ENCODE peak calls at places on chromosomes 3 and 15, in ten cellular contexts. One of them, this sample, is unnamed.

GRCh38 chr3:179558742-179559364 is 3.9 kb upstream of the ACTL6A start:
- DNase-seq in ovary: peak; percentile 48
- DNase-seq in CD8-positive, alpha-beta memory T cell: peak; percentile 56
- DNase-seq in psoas muscle: peak; percentile 63
- DNase-seq in tibial artery: peak; percentile 55
- DNase-seq in gastrocnemius medialis: peak; percentile 20
- DNase-seq in heart right ventricle: peak; percentile 39
- DNase-seq in lower lobe of right lung: no peak
- DNase-seq in sigmoid colon: peak; percentile 80
- DNase-seq in bronchial epithelial cell: peak; percentile 57
- DNase-seq in this sample: no peak

GRCh38 chr3:23629181-23629893 is 176.4 kb upstream of the UBE2E1 start:
- DNase-seq in bronchial epithelial cell: peak; percentile 68
- DNase-seq in CD8-positive, alpha-beta memory T cell: no peak
- DNase-seq in tibial artery: no peak
- DNase-seq in ovary: no peak
- DNase-seq in lower lobe of right lung: no peak
- DNase-seq in psoas muscle: no peak
- DNase-seq in gastrocnemius medialis: no peak
- DNase-seq in sigmoid colon: no peak
- DNase-seq in heart right ventricle: no peak
- DNase-seq in this sample: no peak

GRCh38 chr3:17136251-17136721 is 251.5 kb downstream of the PLCL2 start:
- DNase-seq in heart right ventricle: no peak
- DNase-seq in gastrocnemius medialis: no peak
- DNase-seq in bronchial epithelial cell: no peak
- DNase-seq in psoas muscle: peak; percentile 35
- DNase-seq in CD8-positive, alpha-beta memory T cell: no peak
- DNase-seq in tibial artery: peak; percentile 67
- DNase-seq in sigmoid colon: no peak
- DNase-seq in ovary: peak; percentile 48
- DNase-seq in lower lobe of right lung: no peak
- DNase-seq in this sample: no peak

GRCh38 chr3:142134799-142135325 is 14.5 kb downstream of the TFDP2 start:
- DNase-seq in ovary: no peak
- DNase-seq in lower lobe of right lung: no peak
- DNase-seq in psoas muscle: no peak
- DNase-seq in bronchial epithelial cell: no peak
- DNase-seq in CD8-positive, alpha-beta memory T cell: no peak
- DNase-seq in sigmoid colon: no peak
- DNase-seq in heart right ventricle: no peak
- DNase-seq in gastrocnemius medialis: no peak
- DNase-seq in tibial artery: no peak
- DNase-seq in this sample: no peak

GRCh38 chr15:22930782-22931484 is 49.2 kb downstream of the CYFIP1 start:
- DNase-seq in gastrocnemius medialis: peak; percentile 40
- DNase-seq in CD8-positive, alpha-beta memory T cell: no peak
- DNase-seq in ovary: no peak
- DNase-seq in tibial artery: no peak
- DNase-seq in bronchial epithelial cell: peak; percentile 77
- DNase-seq in sigmoid colon: no peak
- DNase-seq in lower lobe of right lung: no peak
- DNase-seq in heart right ventricle: peak; percentile 58
- DNase-seq in psoas muscle: no peak
- DNase-seq in this sample: no peak

GRCh38 chr3:107525954-107526305 is 3.2 kb downstream of the BBX start:
- DNase-seq in sigmoid colon: no peak
- DNase-seq in bronchial epithelial cell: no peak
- DNase-seq in ovary: no peak
- DNase-seq in lower lobe of right lung: no peak
- DNase-seq in gastrocnemius medialis: no peak
- DNase-seq in tibial artery: no peak
- DNase-seq in heart right ventricle: no peak
- DNase-seq in CD8-positive, alpha-beta memory T cell: no peak
- DNase-seq in psoas muscle: no peak
- DNase-seq in this sample: no peak

GRCh38 chr15:96270581-96271172 is 59.8 kb upstream of the NR2F2 start:
- DNase-seq in CD8-positive, alpha-beta memory T cell: no peak
- DNase-seq in lower lobe of right lung: no peak
- DNase-seq in sigmoid colon: no peak
- DNase-seq in tibial artery: no peak
- DNase-seq in ovary: no peak
- DNase-seq in bronchial epithelial cell: peak; percentile 87
- DNase-seq in gastrocnemius medialis: no peak
- DNase-seq in psoas muscle: no peak
- DNase-seq in heart right ventricle: no peak
- DNase-seq in this sample: no peak

GRCh38 chr3:107752202-107752990 is 229.6 kb downstream of the BBX start:
- DNase-seq in psoas muscle: no peak
- DNase-seq in gastrocnemius medialis: no peak
- DNase-seq in bronchial epithelial cell: peak; percentile 48
- DNase-seq in tibial artery: no peak
- DNase-seq in heart right ventricle: no peak
- DNase-seq in CD8-positive, alpha-beta memory T cell: no peak
- DNase-seq in lower lobe of right lung: no peak
- DNase-seq in ovary: no peak
- DNase-seq in sigmoid colon: no peak
- DNase-seq in this sample: no peak

GRCh38 chr3:26132942-26133341 is 343.1 kb downstream of the OXSM start:
- DNase-seq in sigmoid colon: no peak
- DNase-seq in psoas muscle: no peak
- DNase-seq in heart right ventricle: no peak
- DNase-seq in bronchial epithelial cell: no peak
- DNase-seq in tibial artery: no peak
- DNase-seq in gastrocnemius medialis: no peak
- DNase-seq in CD8-positive, alpha-beta memory T cell: no peak
- DNase-seq in ovary: no peak
- DNase-seq in lower lobe of right lung: no peak
- DNase-seq in this sample: no peak

GRCh38 chr3:145915787-145916186 is 245.2 kb downstream of the PLOD2 start:
- DNase-seq in lower lobe of right lung: no peak
- DNase-seq in bronchial epithelial cell: no peak
- DNase-seq in ovary: no peak
- DNase-seq in CD8-positive, alpha-beta memory T cell: no peak
- DNase-seq in sigmoid colon: no peak
- DNase-seq in tibial artery: no peak
- DNase-seq in gastrocnemius medialis: no peak
- DNase-seq in psoas muscle: no peak
- DNase-seq in heart right ventricle: no peak
- DNase-seq in this sample: no peak

GRCh38 chr3:14248849-14249523 is 70.4 kb downstream of the LSM3 start:
- DNase-seq in CD8-positive, alpha-beta memory T cell: no peak
- DNase-seq in bronchial epithelial cell: no peak
- DNase-seq in sigmoid colon: no peak
- DNase-seq in lower lobe of right lung: no peak
- DNase-seq in ovary: peak; percentile 63
- DNase-seq in heart right ventricle: no peak
- DNase-seq in tibial artery: no peak
- DNase-seq in gastrocnemius medialis: peak; percentile 76
- DNase-seq in psoas muscle: peak; percentile 71
- DNase-seq in this sample: no peak

GRCh38 chr15:74311734-74312444 is 55.6 kb downstream of the CYP11A1 start:
- DNase-seq in bronchial epithelial cell: no peak
- DNase-seq in tibial artery: no peak
- DNase-seq in CD8-positive, alpha-beta memory T cell: no peak
- DNase-seq in gastrocnemius medialis: no peak
- DNase-seq in psoas muscle: no peak
- DNase-seq in lower lobe of right lung: no peak
- DNase-seq in ovary: no peak
- DNase-seq in sigmoid colon: no peak
- DNase-seq in heart right ventricle: no peak
- DNase-seq in this sample: no peak

GRCh38 chr3:18099611-18100010 is 325.5 kb downstream of the SATB1 start:
- DNase-seq in bronchial epithelial cell: no peak
- DNase-seq in gastrocnemius medialis: no peak
- DNase-seq in sigmoid colon: no peak
- DNase-seq in CD8-positive, alpha-beta memory T cell: no peak
- DNase-seq in psoas muscle: no peak
- DNase-seq in lower lobe of right lung: no peak
- DNase-seq in heart right ventricle: no peak
- DNase-seq in tibial artery: no peak
- DNase-seq in ovary: no peak
- DNase-seq in this sample: no peak

GRCh38 chr3:15430624-15431023 is 3.2 kb downstream of the EAF1 start:
- DNase-seq in sigmoid colon: no peak
- DNase-seq in psoas muscle: no peak
- DNase-seq in CD8-positive, alpha-beta memory T cell: no peak
- DNase-seq in ovary: no peak
- DNase-seq in tibial artery: no peak
- DNase-seq in bronchial epithelial cell: no peak
- DNase-seq in gastrocnemius medialis: no peak
- DNase-seq in lower lobe of right lung: no peak
- DNase-seq in heart right ventricle: no peak
- DNase-seq in this sample: no peak

GRCh38 chr3:160755776-160756304 is at the start of gene PPM1L:
- DNase-seq in lower lobe of right lung: peak; percentile 82
- DNase-seq in sigmoid colon: peak; percentile 80
- DNase-seq in gastrocnemius medialis: peak; percentile 41
- DNase-seq in heart right ventricle: peak; percentile 74
- DNase-seq in bronchial epithelial cell: peak; percentile 16
- DNase-seq in tibial artery: peak; percentile 52
- DNase-seq in CD8-positive, alpha-beta memory T cell: peak; percentile 74
- DNase-seq in ovary: peak; percentile 51
- DNase-seq in psoas muscle: peak; percentile 79
- DNase-seq in this sample: peak; percentile 4

GRCh38 chr3:114903213-114903612 is 243.9 kb downstream of the ZBTB20 start:
- DNase-seq in gastrocnemius medialis: no peak
- DNase-seq in sigmoid colon: no peak
- DNase-seq in heart right ventricle: no peak
- DNase-seq in psoas muscle: no peak
- DNase-seq in ovary: no peak
- DNase-seq in bronchial epithelial cell: no peak
- DNase-seq in tibial artery: no peak
- DNase-seq in CD8-positive, alpha-beta memory T cell: no peak
- DNase-seq in lower lobe of right lung: no peak
- DNase-seq in this sample: no peak
- H3K36me3 ChIP-seq in gastrocnemius medialis: no peaks in the 10 kb centered on the region
- H3K36me3 ChIP-seq in sigmoid colon: no peaks in the 10 kb centered on the region
- H3K36me3 ChIP-seq in heart right ventricle: no peaks in the 10 kb centered on the region
- H3K36me3 ChIP-seq in psoas muscle: no peaks in the 10 kb centered on the region
- H3K36me3 ChIP-seq in ovary: no peaks in the 10 kb centered on the region
- H3K36me3 ChIP-seq in bronchial epithelial cell: no peaks in the 10 kb centered on the region
- H3K36me3 ChIP-seq in tibial artery: no peaks in the 10 kb centered on the region
- H3K36me3 ChIP-seq in CD8-positive, alpha-beta memory T cell: no peaks in the 10 kb centered on the region
- H3K36me3 ChIP-seq in lower lobe of right lung: no peaks in the 10 kb centered on the region
- H3K36me3 ChIP-seq in this sample: no peaks in the 10 kb centered on the region

GRCh38 chr3:53295410-53295809 is 39.6 kb upstream of the TKT start:
- DNase-seq in sigmoid colon: no peak
- DNase-seq in gastrocnemius medialis: no peak
- DNase-seq in lower lobe of right lung: no peak
- DNase-seq in ovary: no peak
- DNase-seq in bronchial epithelial cell: no peak
- DNase-seq in heart right ventricle: no peak
- DNase-seq in psoas muscle: no peak
- DNase-seq in CD8-positive, alpha-beta memory T cell: no peak
- DNase-seq in tibial artery: no peak
- DNase-seq in this sample: no peak
- H3K36me3 ChIP-seq in sigmoid colon: no peaks in the 10 kb centered on the region
- H3K36me3 ChIP-seq in gastrocnemius medialis: no peaks in the 10 kb centered on the region
- H3K36me3 ChIP-seq in lower lobe of right lung: peaks cover 41% of the 10 kb centered on the region
- H3K36me3 ChIP-seq in ovary: no peaks in the 10 kb centered on the region
- H3K36me3 ChIP-seq in bronchial epithelial cell: peaks cover 12% of the 10 kb centered on the region
- H3K36me3 ChIP-seq in heart right ventricle: peaks cover 4% of the 10 kb centered on the region
- H3K36me3 ChIP-seq in psoas muscle: no peaks in the 10 kb centered on the region
- H3K36me3 ChIP-seq in CD8-positive, alpha-beta memory T cell: peaks cover 24% of the 10 kb centered on the region
- H3K36me3 ChIP-seq in tibial artery: peaks cover 19% of the 10 kb centered on the region
- H3K36me3 ChIP-seq in this sample: peaks cover 19% of the 10 kb centered on the region

DNA sequence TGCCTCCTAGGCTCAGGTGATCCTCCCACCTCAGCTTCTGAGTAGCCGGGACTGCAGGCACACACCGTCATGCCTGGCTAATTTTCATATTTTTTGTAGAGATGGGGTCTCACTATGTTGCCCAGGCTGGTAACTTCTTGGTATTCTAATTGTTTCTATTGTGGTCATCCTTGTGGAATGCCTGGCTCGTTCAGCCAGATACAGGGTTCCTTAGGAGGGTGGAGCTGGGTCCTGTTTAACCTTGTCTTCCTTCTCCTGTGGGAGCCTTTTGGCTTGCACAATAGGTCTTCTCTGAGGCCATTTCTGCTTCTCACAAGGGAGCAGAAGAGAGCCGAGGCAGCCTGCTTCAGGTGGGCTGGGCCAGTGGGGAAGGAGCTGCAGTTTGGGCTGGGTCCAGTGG is 15.7 kb downstream of the PLEKHO2 start:
- DNase-seq in tibial artery: no peak
- DNase-seq in ovary: peak; percentile 41
- DNase-seq in gastrocnemius medialis: no peak
- DNase-seq in bronchial epithelial cell: peak; percentile 68
- DNase-seq in sigmoid colon: no peak
- DNase-seq in psoas muscle: no peak
- DNase-seq in lower lobe of right lung: no peak
- DNase-seq in CD8-positive, alpha-beta memory T cell: no peak
- DNase-seq in heart right ventricle: no peak
- DNase-seq in this sample: no peak
- H3K36me3 ChIP-seq in tibial artery: peaks cover 55% of the 10 kb centered on the region
- H3K36me3 ChIP-seq in ovary: no peaks in the 10 kb centered on the region
- H3K36me3 ChIP-seq in gastrocnemius medialis: no peaks in the 10 kb centered on the region
- H3K36me3 ChIP-seq in bronchial epithelial cell: peaks cover 7% of the 10 kb centered on the region
- H3K36me3 ChIP-seq in sigmoid colon: peaks cover 32% of the 10 kb centered on the region
- H3K36me3 ChIP-seq in psoas muscle: no peaks in the 10 kb centered on the region
- H3K36me3 ChIP-seq in lower lobe of right lung: peaks cover 79% of the 10 kb centered on the region
- H3K36me3 ChIP-seq in CD8-positive, alpha-beta memory T cell: peaks cover 46% of the 10 kb centered on the region
- H3K36me3 ChIP-seq in heart right ventricle: no peaks in the 10 kb centered on the region
- H3K36me3 ChIP-seq in this sample: peaks cover 27% of the 10 kb centered on the region

GRCh38 chr3:181613813-181614212 is 97.9 kb upstream of the SOX2 start:
- DNase-seq in gastrocnemius medialis: no peak
- DNase-seq in ovary: no peak
- DNase-seq in bronchial epithelial cell: no peak
- DNase-seq in CD8-positive, alpha-beta memory T cell: no peak
- DNase-seq in lower lobe of right lung: no peak
- DNase-seq in tibial artery: no peak
- DNase-seq in psoas muscle: no peak
- DNase-seq in heart right ventricle: no peak
- DNase-seq in sigmoid colon: no peak
- DNase-seq in this sample: no peak

GRCh38 chr3:181613191-181613590 is 98.5 kb upstream of the SOX2 start:
- DNase-seq in heart right ventricle: no peak
- DNase-seq in psoas muscle: no peak
- DNase-seq in tibial artery: no peak
- DNase-seq in lower lobe of right lung: no peak
- DNase-seq in CD8-positive, alpha-beta memory T cell: no peak
- DNase-seq in gastrocnemius medialis: no peak
- DNase-seq in ovary: no peak
- DNase-seq in bronchial epithelial cell: no peak
- DNase-seq in sigmoid colon: no peak
- DNase-seq in this sample: no peak

GRCh38 chr3:181610973-181611265 is 100.8 kb upstream of the SOX2 start:
- DNase-seq in CD8-positive, alpha-beta memory T cell: no peak
- DNase-seq in psoas muscle: no peak
- DNase-seq in lower lobe of right lung: no peak
- DNase-seq in tibial artery: no peak
- DNase-seq in heart right ventricle: no peak
- DNase-seq in ovary: no peak
- DNase-seq in sigmoid colon: no peak
- DNase-seq in bronchial epithelial cell: no peak
- DNase-seq in gastrocnemius medialis: no peak
- DNase-seq in this sample: no peak

GRCh38 chr3:181610083-181610972 is 101.4 kb upstream of the SOX2 start:
- DNase-seq in bronchial epithelial cell: no peak
- DNase-seq in tibial artery: no peak
- DNase-seq in gastrocnemius medialis: no peak
- DNase-seq in lower lobe of right lung: no peak
- DNase-seq in sigmoid colon: no peak
- DNase-seq in CD8-positive, alpha-beta memory T cell: no peak
- DNase-seq in heart right ventricle: no peak
- DNase-seq in ovary: no peak
- DNase-seq in psoas muscle: no peak
- DNase-seq in this sample: no peak

GRCh38 chr3:181609156-181609767 is 102.5 kb upstream of the SOX2 start:
- DNase-seq in psoas muscle: no peak
- DNase-seq in gastrocnemius medialis: no peak
- DNase-seq in sigmoid colon: no peak
- DNase-seq in CD8-positive, alpha-beta memory T cell: no peak
- DNase-seq in lower lobe of right lung: no peak
- DNase-seq in ovary: no peak
- DNase-seq in heart right ventricle: no peak
- DNase-seq in bronchial epithelial cell: no peak
- DNase-seq in tibial artery: no peak
- DNase-seq in this sample: no peak
- H3K36me3 ChIP-seq in psoas muscle: no peaks in the 10 kb centered on the region
- H3K36me3 ChIP-seq in gastrocnemius medialis: no peaks in the 10 kb centered on the region
- H3K36me3 ChIP-seq in sigmoid colon: no peaks in the 10 kb centered on the region
- H3K36me3 ChIP-seq in CD8-positive, alpha-beta memory T cell: no peaks in the 10 kb centered on the region
- H3K36me3 ChIP-seq in lower lobe of right lung: no peaks in the 10 kb centered on the region
- H3K36me3 ChIP-seq in ovary: no peaks in the 10 kb centered on the region
- H3K36me3 ChIP-seq in heart right ventricle: no peaks in the 10 kb centered on the region
- H3K36me3 ChIP-seq in bronchial epithelial cell: no peaks in the 10 kb centered on the region
- H3K36me3 ChIP-seq in tibial artery: no peaks in the 10 kb centered on the region
- H3K36me3 ChIP-seq in this sample: no peaks in the 10 kb centered on the region

This sample was measured in thoracic aorta.